ENCODE peak calls at places on chromosome 15, in four cellular contexts. One of them, this sample, is unnamed.

GRCh38 chr15:67782592-67782991 is 42.7 kb upstream of the SKOR1 start:
- DNase-seq in IMR-90: no peak
- DNase-seq in WERI-Rb-1: no peak
- DNase-seq in CD8-positive, alpha-beta T cell: no peak
- DNase-seq in this sample: no peak

GRCh38 chr15:66720206-66721010 is 18.4 kb downstream of the SMAD6 start:
- DNase-seq in WERI-Rb-1: no peak
- DNase-seq in IMR-90: peak
- DNase-seq in CD8-positive, alpha-beta T cell: no peak
- DNase-seq in this sample: no peak

GRCh38 chr15:45402955-45403892 is 24.9 kb upstream of the GATM start:
- DNase-seq in WERI-Rb-1: peak
- DNase-seq in CD8-positive, alpha-beta T cell: no peak
- DNase-seq in IMR-90: peak
- DNase-seq in this sample: peak

GRCh38 chr15:65460948-65461347 is 38.2 kb upstream of the IGDCC4 start:
- DNase-seq in CD8-positive, alpha-beta T cell: no peak
- DNase-seq in IMR-90: peak
- DNase-seq in WERI-Rb-1: no peak
- DNase-seq in this sample: no peak

GRCh38 chr15:51842852-51843737 is 13.6 kb downstream of the TMOD3 start:
- DNase-seq in IMR-90: peak
- DNase-seq in CD8-positive, alpha-beta T cell: no peak
- DNase-seq in WERI-Rb-1: no peak
- DNase-seq in this sample: no peak

GRCh38 chr15:74842581-74843444 is at the start of gene ULK3:
- DNase-seq in IMR-90: peak
- DNase-seq in WERI-Rb-1: peak
- DNase-seq in CD8-positive, alpha-beta T cell: peak
- DNase-seq in this sample: peak

GRCh38 chr15:81007428-81008064 is 6.8 kb downstream of the TLNRD1 start:
- DNase-seq in WERI-Rb-1: no peak
- DNase-seq in IMR-90: no peak
- DNase-seq in CD8-positive, alpha-beta T cell: no peak
- DNase-seq in this sample: no peak

GRCh38 chr15:85137507-85138175 is 156.0 kb downstream of the PDE8A start:
- DNase-seq in CD8-positive, alpha-beta T cell: no peak
- DNase-seq in WERI-Rb-1: peak
- DNase-seq in IMR-90: peak
- DNase-seq in this sample: no peak

GRCh38 chr15:98901438-98901837 is 106.2 kb downstream of the PGPEP1L start:
- DNase-seq in CD8-positive, alpha-beta T cell: no peak
- DNase-seq in WERI-Rb-1: no peak
- DNase-seq in IMR-90: no peak
- DNase-seq in this sample: no peak

GRCh38 chr15:87906444-87906843 is 350.1 kb downstream of the NTRK3 start:
- DNase-seq in WERI-Rb-1: no peak
- DNase-seq in IMR-90: no peak
- DNase-seq in CD8-positive, alpha-beta T cell: no peak
- DNase-seq in this sample: no peak

GRCh38 chr15:100842756-100843730 is 36.6 kb upstream of the ALDH1A3 start:
- DNase-seq in WERI-Rb-1: no peak
- DNase-seq in IMR-90: peak
- DNase-seq in CD8-positive, alpha-beta T cell: no peak
- DNase-seq in this sample: no peak

GRCh38 chr15:64461577-64462162 is 1.3 kb downstream of the ZNF609 start:
- DNase-seq in CD8-positive, alpha-beta T cell: peak
- DNase-seq in IMR-90: peak
- DNase-seq in WERI-Rb-1: peak
- DNase-seq in this sample: peak

GRCh38 chr15:34239151-34239761 is 14.4 kb downstream of the EMC4 start:
- DNase-seq in IMR-90: peak
- DNase-seq in CD8-positive, alpha-beta T cell: no peak
- DNase-seq in WERI-Rb-1: no peak
- DNase-seq in this sample: no peak

GRCh38 chr15:66767370-66767769 is 65.3 kb downstream of the SMAD6 start:
- DNase-seq in IMR-90: no peak
- DNase-seq in WERI-Rb-1: no peak
- DNase-seq in CD8-positive, alpha-beta T cell: no peak
- DNase-seq in this sample: no peak

GRCh38 chr15:77186518-77187095 is 115.7 kb upstream of the TSPAN3 start:
- DNase-seq in WERI-Rb-1: no peak
- DNase-seq in IMR-90: peak
- DNase-seq in CD8-positive, alpha-beta T cell: no peak
- DNase-seq in this sample: no peak

GRCh38 chr15:51780636-51781035 is 29.2 kb downstream of the TMOD2 start:
- DNase-seq in CD8-positive, alpha-beta T cell: no peak
- DNase-seq in IMR-90: peak
- DNase-seq in WERI-Rb-1: no peak
- DNase-seq in this sample: no peak

GRCh38 chr15:92807971-92808571 is 92.1 kb upstream of the CHD2 start:
- DNase-seq in WERI-Rb-1: no peak
- DNase-seq in IMR-90: no peak
- DNase-seq in CD8-positive, alpha-beta T cell: no peak
- DNase-seq in this sample: no peak

GRCh38 chr15:75234191-75234810 is 23.8 kb upstream of the GOLGA6C start:
- DNase-seq in WERI-Rb-1: peak
- DNase-seq in CD8-positive, alpha-beta T cell: no peak
- DNase-seq in IMR-90: no peak
- DNase-seq in this sample: no peak

GRCh38 chr15:76336254-76337046 is at the start of gene ISL2:
- DNase-seq in IMR-90: peak
- DNase-seq in WERI-Rb-1: peak
- DNase-seq in CD8-positive, alpha-beta T cell: no peak
- DNase-seq in this sample: peak

GRCh38 chr15:22918056-22918455 is 62.1 kb downstream of the CYFIP1 start:
- DNase-seq in WERI-Rb-1: no peak
- DNase-seq in IMR-90: peak
- DNase-seq in CD8-positive, alpha-beta T cell: no peak
- DNase-seq in this sample: no peak

GRCh38 chr15:44101286-44101685 is 93.8 kb downstream of the FRMD5 start:
- DNase-seq in IMR-90: no peak
- DNase-seq in CD8-positive, alpha-beta T cell: no peak
- DNase-seq in WERI-Rb-1: no peak
- DNase-seq in this sample: no peak

GRCh38 chr15:31212956-31213694 is 111.6 kb upstream of the TRPM1 start:
- DNase-seq in IMR-90: no peak
- DNase-seq in WERI-Rb-1: no peak
- DNase-seq in CD8-positive, alpha-beta T cell: no peak
- DNase-seq in this sample: no peak
- H3K27ac ChIP-seq in IMR-90: no peak
- H3K27ac ChIP-seq in WERI-Rb-1: no peak
- H3K27ac ChIP-seq in CD8-positive, alpha-beta T cell: no peak
- H3K27ac ChIP-seq in this sample: no peak

DNA sequence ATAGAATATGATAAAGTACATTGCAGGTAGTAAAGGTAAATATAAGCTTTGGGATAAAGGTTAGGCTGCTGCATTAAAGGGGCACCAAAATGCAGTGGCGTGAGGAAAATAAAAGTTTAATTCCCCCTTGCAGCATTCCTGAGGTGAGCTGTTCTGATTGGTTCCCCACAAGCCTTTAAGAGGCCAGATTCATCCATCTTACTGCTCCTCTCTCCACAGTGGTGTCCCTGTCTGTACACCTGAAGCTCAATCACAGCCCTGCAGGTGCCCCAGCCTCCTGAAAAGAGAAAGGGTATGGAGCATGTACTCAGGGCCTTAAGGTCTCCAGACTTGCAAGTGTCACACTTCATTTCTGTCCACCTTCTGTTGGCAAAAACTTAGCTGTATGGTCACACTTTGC is 12.6 kb downstream of the LACTB start:
- DNase-seq in IMR-90: no peak
- DNase-seq in CD8-positive, alpha-beta T cell: no peak
- DNase-seq in WERI-Rb-1: no peak
- DNase-seq in this sample: no peak
- H3K27ac ChIP-seq in IMR-90: peak
- H3K27ac ChIP-seq in CD8-positive, alpha-beta T cell: no peak
- H3K27ac ChIP-seq in WERI-Rb-1: no peak
- H3K27ac ChIP-seq in this sample: peak

DNA sequence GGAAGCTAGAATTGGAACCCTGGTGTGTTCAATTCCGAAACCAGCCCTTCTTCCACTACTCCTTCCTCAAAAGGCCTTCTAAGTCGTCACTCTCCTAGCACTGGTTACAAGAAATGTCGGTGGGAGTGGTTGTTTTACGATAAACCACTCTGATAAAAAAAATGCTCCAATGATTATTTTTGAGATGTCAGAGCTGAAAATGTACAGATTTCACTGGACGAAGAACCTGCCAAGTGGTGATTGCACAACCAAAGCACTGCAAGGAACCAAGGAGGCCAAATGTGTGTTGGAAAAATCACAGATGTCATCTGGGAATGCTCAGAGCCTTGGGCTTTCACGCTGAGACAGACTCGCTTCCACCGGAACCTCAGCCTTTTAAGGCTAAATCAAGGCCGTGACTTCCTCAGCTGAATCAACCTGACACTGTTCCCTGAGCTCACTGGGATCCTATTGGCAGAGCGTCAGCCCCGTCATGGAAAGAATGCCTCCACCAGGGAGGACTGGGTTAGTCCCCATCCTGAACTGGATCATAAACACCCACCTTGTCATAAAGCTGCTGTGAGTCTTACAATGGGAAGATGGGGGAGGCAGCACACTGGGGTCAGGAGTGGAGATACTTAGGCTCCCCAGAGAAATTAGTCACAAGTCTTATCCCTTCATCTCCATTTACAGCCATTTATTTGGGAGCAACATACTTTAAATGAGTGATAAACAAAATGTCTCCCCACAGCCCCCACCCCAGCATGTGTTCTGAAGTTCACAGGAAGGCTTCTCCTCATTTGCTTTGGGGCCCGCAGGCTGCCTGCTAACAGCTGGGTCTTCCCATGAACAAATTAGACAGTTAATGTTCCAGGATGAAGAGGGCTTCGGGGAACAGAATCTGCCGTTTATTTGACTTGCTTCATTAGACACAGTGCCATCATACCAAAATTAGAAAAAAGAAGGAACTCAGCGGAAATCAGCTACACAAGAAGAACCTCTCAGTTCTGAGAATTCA is 107.9 kb upstream of the THBS1 start:
- DNase-seq in WERI-Rb-1: no peak
- DNase-seq in IMR-90: peak
- DNase-seq in CD8-positive, alpha-beta T cell: no peak
- DNase-seq in this sample: peak
- H3K27ac ChIP-seq in WERI-Rb-1: no peak
- H3K27ac ChIP-seq in IMR-90: peak
- H3K27ac ChIP-seq in CD8-positive, alpha-beta T cell: no peak
- H3K27ac ChIP-seq in this sample: peak

DNA sequence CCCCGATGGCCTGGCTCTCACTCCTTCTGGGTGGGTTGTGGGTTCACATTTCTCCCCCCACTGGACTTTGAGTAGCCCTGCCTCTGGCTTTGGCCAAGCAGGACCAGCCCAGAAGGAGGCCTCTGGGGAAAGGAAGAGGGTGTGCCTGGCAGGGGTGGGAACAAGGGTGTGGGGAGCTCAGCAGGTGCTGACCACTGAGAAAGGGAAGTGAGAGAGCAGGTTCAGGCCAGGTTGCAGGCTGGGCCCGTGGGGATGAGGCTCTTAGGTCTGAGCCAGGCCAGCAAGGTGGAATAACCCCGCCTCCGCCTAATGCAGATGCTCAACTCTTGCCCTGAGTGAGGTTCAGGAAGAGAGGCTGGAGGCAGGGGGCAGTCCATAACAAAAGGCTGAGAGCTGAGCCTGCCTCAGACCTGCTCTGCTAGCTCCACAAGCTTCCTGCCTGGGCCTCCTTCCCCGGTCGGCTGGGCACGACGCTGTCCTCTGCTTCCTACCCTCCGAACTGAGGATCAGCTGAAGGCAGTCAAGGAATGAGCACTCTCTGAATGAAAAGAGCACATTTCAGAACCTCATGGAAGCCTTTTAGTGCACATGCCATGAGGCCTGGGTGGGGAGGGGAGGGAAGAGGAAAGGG is 82.7 kb downstream of the TLE3 start:
- DNase-seq in WERI-Rb-1: peak
- DNase-seq in CD8-positive, alpha-beta T cell: no peak
- DNase-seq in IMR-90: no peak
- DNase-seq in this sample: no peak
- H3K27ac ChIP-seq in WERI-Rb-1: no peak
- H3K27ac ChIP-seq in CD8-positive, alpha-beta T cell: no peak
- H3K27ac ChIP-seq in IMR-90: no peak
- H3K27ac ChIP-seq in this sample: no peak